ENCODE peak calls at places on chromosomes 11 and 22, in four cellular contexts. G, P, K and A are unnamed samples.

GRCh38 chr22:26617251-26618199 is at the start of gene CRYBB1:
- DNase-seq in K (no peak), G (no peak), P (no peak), A (no peak)

GRCh38 chr11:23727821-23728220 is 769.0 kb upstream of the LUZP2 start:
- DNase-seq in G (peak; percentile 16), P (no peak), K (no peak), A (no peak)

GRCh38 chr22:44203203-44203602 is 22.5 kb downstream of the PARVG start:
- DNase-seq in G (no peak), K (no peak), P (no peak), A (no peak)

GRCh38 chr11:17683378-17684161 is 35.8 kb upstream of the MYOD1 start:
- DNase-seq in P (no peak), K (no peak), G (peak; percentile 10), A (no peak)

GRCh38 chr11:132278801-132279574 is 908.6 kb downstream of the NTM start:
- DNase-seq in G (peak; percentile 15), P (peak; percentile 12), K (no peak), A (peak; percentile 41)

GRCh38 chr22:20430641-20431519 is 6.7 kb downstream of the SCARF2 start:
- DNase-seq in K (no peak), P (peak; percentile 64), G (no peak), A (peak; percentile 68)

GRCh38 chr11:69221086-69221485 is 65.4 kb downstream of the SMIM38 start:
- DNase-seq in P (no peak), K (no peak), G (no peak), A (no peak)

GRCh38 chr11:18669211-18669593 is 29.4 kb upstream of the TMEM86A start:
- DNase-seq in G (no peak), P (no peak), K (no peak), A (no peak)

GRCh38 chr11:70575396-70576060 is 177.2 kb downstream of the CTTN start:
- DNase-seq in G (no peak), K (no peak), P (no peak), A (no peak)

GRCh38 chr11:46367244-46367915 is 14.1 kb upstream of the MDK start:
- DNase-seq in P (peak; percentile 80), G (no peak), K (peak; percentile 68), A (peak; percentile 85)

GRCh38 chr11:99171330-99171729 is 150.6 kb downstream of the CNTN5 start:
- DNase-seq in P (no peak), G (no peak), K (no peak), A (no peak)

GRCh38 chr11:12690663-12691062 is 16.4 kb downstream of the TEAD1 start:
- DNase-seq in P (no peak), G (no peak), K (no peak), A (no peak)

DNA sequence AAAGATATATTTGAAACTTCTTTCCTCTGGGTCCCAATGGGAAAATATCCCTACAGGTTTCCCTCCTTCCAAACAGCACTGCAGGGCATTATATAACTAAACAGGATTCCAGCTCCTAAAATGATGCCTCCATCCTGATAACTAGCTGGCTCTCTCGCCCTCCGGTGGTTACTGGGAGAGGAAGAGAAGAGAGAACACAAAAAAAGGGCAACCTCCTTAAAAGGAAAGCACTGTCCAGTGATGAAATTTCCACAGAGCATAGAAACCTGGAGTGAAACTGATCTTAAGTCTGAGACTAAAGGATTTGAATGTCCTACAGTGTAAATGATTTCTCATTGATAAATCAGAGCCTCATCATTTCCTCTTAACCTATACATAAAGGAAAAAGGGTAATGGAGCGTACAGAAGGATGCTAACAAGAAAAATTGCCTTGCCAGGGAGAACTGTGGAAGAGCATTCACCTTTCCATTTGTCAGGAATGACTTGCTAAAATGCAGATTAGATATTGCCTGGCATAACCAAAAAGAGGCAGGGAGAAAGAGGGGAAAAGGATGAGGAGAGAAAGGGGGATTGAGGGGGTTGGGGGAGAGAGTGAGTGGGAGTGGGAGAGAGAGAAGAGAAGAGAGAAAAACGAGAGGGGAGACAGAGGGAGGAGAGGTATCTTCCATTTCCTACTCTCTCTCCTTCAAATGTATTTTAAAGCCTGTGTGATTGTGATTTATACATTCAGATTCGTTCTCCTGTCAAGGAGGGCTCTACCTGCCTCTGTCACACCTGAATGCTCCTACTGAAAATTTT is 121.4 kb downstream of the APOL5 start:
- DNase-seq in K (peak; percentile 41), G (peak; percentile 50), P (no peak), A (no peak)
- TF ChIP-seq CTCF in K (peak; percentile 29), G (peak; percentile 64), P (no peak), A (peak; percentile 7)

GRCh38 chr11:11230802-11231562 is 122.1 kb downstream of the CSNK2A3 start:
- DNase-seq in K (no peak), G (no peak), P (peak; percentile 58), A (peak; percentile 40)
- TF ChIP-seq CTCF in K (no peak), G (peak; percentile 37), P (peak; percentile 74), A (peak; percentile 23)

DNA sequence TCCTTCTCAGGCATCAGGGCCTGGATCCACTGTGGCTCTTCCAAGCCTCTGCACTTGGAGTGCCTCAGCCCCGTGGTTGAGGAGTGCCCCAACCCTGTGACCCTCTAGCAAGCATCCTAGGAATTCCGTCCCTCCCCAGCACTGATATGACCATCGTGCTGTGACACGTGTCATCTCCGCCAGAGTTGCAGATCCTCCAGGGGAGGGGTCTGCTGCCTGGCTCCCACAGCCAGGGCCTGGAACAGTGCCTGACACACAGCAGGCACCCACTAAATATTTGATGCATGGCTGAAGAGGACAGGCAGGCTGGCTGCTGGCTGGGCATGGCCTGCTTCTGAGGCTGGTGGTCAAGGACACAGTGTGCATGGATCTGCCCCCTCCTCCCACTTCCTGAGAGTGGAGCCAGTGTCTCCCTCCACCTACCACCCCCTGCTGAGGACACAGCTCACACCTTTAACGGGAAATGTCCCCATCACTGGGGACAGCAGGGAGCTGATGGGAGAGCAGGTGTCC is 1.7 kb upstream of the CD81 start:
- DNase-seq in P (no peak), K (no peak), G (no peak), A (no peak)
- TF ChIP-seq CTCF in P (no peak), K (no peak), G (no peak), A (no peak)

GRCh38 chr11:84588131-84588829 is 1038.9 kb downstream of the DLG2 start:
- DNase-seq in P (no peak), K (no peak), G (no peak), A (no peak)

GRCh38 chr11:84580338-84580737 is 1046.8 kb downstream of the DLG2 start:
- DNase-seq in G (no peak), P (no peak), K (no peak), A (no peak)

GRCh38 chr11:84581083-84581482 is 1046.1 kb downstream of the DLG2 start:
- DNase-seq in P (no peak), K (no peak), G (no peak), A (no peak)

DNA sequence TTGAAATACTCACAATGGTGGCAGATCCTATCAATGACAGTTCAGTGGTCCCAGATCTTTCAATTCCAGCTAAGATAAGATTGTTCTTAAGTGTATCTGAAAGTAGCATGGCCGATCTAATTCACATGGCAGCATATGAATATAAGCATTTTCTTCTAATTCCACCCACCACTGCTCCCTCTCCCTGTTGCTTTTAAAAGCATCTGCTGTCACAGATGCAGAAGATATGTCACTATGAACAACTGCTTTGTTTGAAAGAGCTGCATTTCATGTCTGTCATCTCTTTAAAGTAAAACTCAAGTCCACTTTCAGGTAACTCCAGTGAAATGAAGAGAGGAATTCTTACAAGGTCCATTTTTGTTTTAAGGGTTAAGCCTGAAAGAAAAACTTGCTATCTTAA is 1044.0 kb downstream of the DLG2 start:
- DNase-seq in P (no peak), G (no peak), K (no peak), A (no peak)
- TF ChIP-seq CTCF in P (no peak), G (no peak), K (no peak), A (no peak)

DNA sequence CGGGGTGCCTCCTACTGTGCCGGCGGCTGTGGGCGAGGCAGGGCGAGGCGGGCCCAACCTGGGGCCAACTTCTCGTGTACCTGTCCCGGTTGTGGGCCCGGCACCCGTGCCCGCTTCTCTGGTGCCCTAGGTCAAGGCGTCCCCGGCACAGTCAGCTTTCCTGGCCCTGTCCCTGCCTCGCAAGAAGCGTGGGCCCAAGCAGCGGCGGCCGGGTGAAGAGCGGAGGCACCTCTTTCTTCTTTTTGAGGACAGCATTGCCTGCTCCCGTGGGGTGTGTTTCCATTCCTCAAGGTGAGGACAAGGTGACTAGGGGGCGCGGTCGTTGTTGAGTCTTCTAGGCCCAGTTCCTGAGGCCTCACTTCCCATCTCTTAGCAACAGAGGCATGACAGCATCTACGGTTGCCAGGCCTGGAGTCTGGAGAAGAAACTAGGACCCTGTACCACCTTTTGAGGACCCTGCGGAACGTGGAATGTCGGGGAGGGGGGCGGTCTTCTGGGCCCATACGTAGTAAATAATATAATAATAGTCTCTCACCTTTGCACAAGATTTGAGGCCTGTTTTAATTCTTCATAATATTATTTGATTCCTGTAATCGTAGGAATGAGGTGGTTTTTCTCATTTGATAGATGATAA is 418 bp downstream of the ACO2 start:
- DNase-seq in G (no peak), K (peak; percentile 36), P (no peak), A (no peak)
- TF ChIP-seq CTCF in G (no peak), K (peak; percentile 12), P (no peak), A (no peak)

GRCh38 chr11:20474176-20474950 is 86.8 kb downstream of the PRMT3 start:
- DNase-seq in P (no peak), G (no peak), K (no peak), A (no peak)
- TF ChIP-seq CTCF in P (no peak), G (no peak), K (no peak), A (no peak)